ENCODE peak calls at places on chromosomes 3 and 15, in seven cellular contexts. One of them, this sample, is unnamed.

GRCh38 chr15:91050128-91050455 is 27.7 kb upstream of the VPS33B start:
- DNase-seq in heart left ventricle: no peak
- DNase-seq in left ventricle myocardium inferior: no peak
- DNase-seq in lung: no peak
- DNase-seq in suprapubic skin: no peak
- DNase-seq in CD8-positive, alpha-beta T cell: no peak
- DNase-seq in ovary: no peak
- DNase-seq in this sample: no peak

GRCh38 chr15:98815207-98815606 is 166.9 kb downstream of the IGF1R start:
- DNase-seq in heart left ventricle: no peak
- DNase-seq in left ventricle myocardium inferior: no peak
- DNase-seq in lung: no peak
- DNase-seq in suprapubic skin: no peak
- DNase-seq in CD8-positive, alpha-beta T cell: no peak
- DNase-seq in ovary: no peak
- DNase-seq in this sample: no peak

GRCh38 chr15:86919581-86919980 is 839.9 kb downstream of the AGBL1 start:
- DNase-seq in heart left ventricle: no peak
- DNase-seq in left ventricle myocardium inferior: no peak
- DNase-seq in lung: no peak
- DNase-seq in suprapubic skin: no peak
- DNase-seq in CD8-positive, alpha-beta T cell: no peak
- DNase-seq in ovary: no peak
- DNase-seq in this sample: no peak

GRCh38 chr15:90617171-90617570 is 87.4 kb downstream of the CRTC3 start:
- DNase-seq in heart left ventricle: no peak
- DNase-seq in left ventricle myocardium inferior: no peak
- DNase-seq in lung: no peak
- DNase-seq in suprapubic skin: no peak
- DNase-seq in CD8-positive, alpha-beta T cell: no peak
- DNase-seq in ovary: no peak
- DNase-seq in this sample: no peak

GRCh38 chr15:99537344-99537743 is 28.4 kb upstream of the MEF2A start:
- DNase-seq in heart left ventricle: peak; percentile 48
- DNase-seq in left ventricle myocardium inferior: peak; percentile 34
- DNase-seq in lung: no peak
- DNase-seq in suprapubic skin: no peak
- DNase-seq in CD8-positive, alpha-beta T cell: no peak
- DNase-seq in ovary: no peak
- DNase-seq in this sample: peak; percentile 23

GRCh38 chr3:78476076-78476475 is 1291.7 kb downstream of the ROBO1 start:
- DNase-seq in heart left ventricle: no peak
- DNase-seq in left ventricle myocardium inferior: no peak
- DNase-seq in lung: no peak
- DNase-seq in suprapubic skin: no peak
- DNase-seq in CD8-positive, alpha-beta T cell: no peak
- DNase-seq in ovary: no peak
- DNase-seq in this sample: no peak

GRCh38 chr3:136196064-136196400 is at the start of gene MSL2:
- DNase-seq in heart left ventricle: no peak
- DNase-seq in left ventricle myocardium inferior: peak; percentile 82
- DNase-seq in lung: no peak
- DNase-seq in suprapubic skin: no peak
- DNase-seq in CD8-positive, alpha-beta T cell: no peak
- DNase-seq in ovary: no peak
- DNase-seq in this sample: no peak

GRCh38 chr3:150248865-150249360 is 159.2 kb upstream of the TSC22D2 start:
- DNase-seq in heart left ventricle: no peak
- DNase-seq in left ventricle myocardium inferior: no peak
- DNase-seq in lung: no peak
- DNase-seq in suprapubic skin: no peak
- DNase-seq in CD8-positive, alpha-beta T cell: no peak
- DNase-seq in ovary: no peak
- DNase-seq in this sample: no peak

GRCh38 chr15:87817553-87817952 is 439.0 kb downstream of the NTRK3 start:
- DNase-seq in heart left ventricle: no peak
- DNase-seq in left ventricle myocardium inferior: no peak
- DNase-seq in lung: no peak
- DNase-seq in suprapubic skin: no peak
- DNase-seq in CD8-positive, alpha-beta T cell: no peak
- DNase-seq in ovary: no peak
- DNase-seq in this sample: no peak

GRCh38 chr3:78726545-78726944 is 1041.3 kb downstream of the ROBO1 start:
- DNase-seq in heart left ventricle: no peak
- DNase-seq in left ventricle myocardium inferior: no peak
- DNase-seq in lung: no peak
- DNase-seq in suprapubic skin: no peak
- DNase-seq in CD8-positive, alpha-beta T cell: no peak
- DNase-seq in ovary: no peak
- DNase-seq in this sample: no peak

GRCh38 chr3:177835008-177835407 is 637.7 kb upstream of the TBL1XR1 start:
- DNase-seq in heart left ventricle: no peak
- DNase-seq in left ventricle myocardium inferior: no peak
- DNase-seq in lung: no peak
- DNase-seq in suprapubic skin: no peak
- DNase-seq in CD8-positive, alpha-beta T cell: no peak
- DNase-seq in ovary: no peak
- DNase-seq in this sample: no peak

GRCh38 chr15:75666823-75667501 is 19.2 kb downstream of the SNX33 start:
- DNase-seq in heart left ventricle: peak; percentile 81
- DNase-seq in left ventricle myocardium inferior: peak; percentile 64
- DNase-seq in lung: peak; percentile 74
- DNase-seq in suprapubic skin: peak; percentile 93
- DNase-seq in CD8-positive, alpha-beta T cell: no peak
- DNase-seq in ovary: peak; percentile 49
- DNase-seq in this sample: peak; percentile 86

GRCh38 chr3:21662403-21662802 is 88.6 kb downstream of the ZNF385D start:
- DNase-seq in heart left ventricle: no peak
- DNase-seq in left ventricle myocardium inferior: no peak
- DNase-seq in lung: no peak
- DNase-seq in suprapubic skin: no peak
- DNase-seq in CD8-positive, alpha-beta T cell: no peak
- DNase-seq in ovary: no peak
- DNase-seq in this sample: no peak

GRCh38 chr15:101489236-101489632 is 273 bp downstream of the PCSK6 start:
- DNase-seq in heart left ventricle: no peak
- DNase-seq in left ventricle myocardium inferior: peak; percentile 60
- DNase-seq in lung: no peak
- DNase-seq in suprapubic skin: no peak
- DNase-seq in CD8-positive, alpha-beta T cell: no peak
- DNase-seq in ovary: peak; percentile 46
- DNase-seq in this sample: no peak

GRCh38 chr3:191338177-191338488 is 7.8 kb upstream of the UTS2B start:
- DNase-seq in heart left ventricle: no peak
- DNase-seq in left ventricle myocardium inferior: no peak
- DNase-seq in lung: no peak
- DNase-seq in suprapubic skin: no peak
- DNase-seq in CD8-positive, alpha-beta T cell: no peak
- DNase-seq in ovary: no peak
- DNase-seq in this sample: no peak

GRCh38 chr3:191336833-191337232 is 6.5 kb upstream of the UTS2B start:
- DNase-seq in heart left ventricle: no peak
- DNase-seq in left ventricle myocardium inferior: no peak
- DNase-seq in lung: no peak
- DNase-seq in suprapubic skin: no peak
- DNase-seq in CD8-positive, alpha-beta T cell: no peak
- DNase-seq in ovary: no peak
- DNase-seq in this sample: no peak

GRCh38 chr3:191331443-191331842 is 1.1 kb upstream of the UTS2B start:
- DNase-seq in heart left ventricle: no peak
- DNase-seq in left ventricle myocardium inferior: no peak
- DNase-seq in lung: no peak
- DNase-seq in suprapubic skin: no peak
- DNase-seq in CD8-positive, alpha-beta T cell: no peak
- DNase-seq in ovary: no peak
- DNase-seq in this sample: no peak

GRCh38 chr3:191333481-191333880 is 3.2 kb upstream of the UTS2B start:
- DNase-seq in heart left ventricle: no peak
- DNase-seq in left ventricle myocardium inferior: no peak
- DNase-seq in lung: no peak
- DNase-seq in suprapubic skin: no peak
- DNase-seq in CD8-positive, alpha-beta T cell: no peak
- DNase-seq in ovary: no peak
- DNase-seq in this sample: no peak

GRCh38 chr3:191334359-191334893 is 4.1 kb upstream of the UTS2B start:
- DNase-seq in heart left ventricle: no peak
- DNase-seq in left ventricle myocardium inferior: no peak
- DNase-seq in lung: no peak
- DNase-seq in suprapubic skin: no peak
- DNase-seq in CD8-positive, alpha-beta T cell: no peak
- DNase-seq in ovary: no peak
- DNase-seq in this sample: no peak
- H3K4me1 ChIP-seq in heart left ventricle: peaks cover 5% of the 10 kb centered on the region
- H3K4me1 ChIP-seq in left ventricle myocardium inferior: peaks cover 96% of the 10 kb centered on the region
- H3K4me1 ChIP-seq in lung: no peaks in the 10 kb centered on the region
- H3K4me1 ChIP-seq in suprapubic skin: peaks cover 45% of the 10 kb centered on the region
- H3K4me1 ChIP-seq in CD8-positive, alpha-beta T cell: no peaks in the 10 kb centered on the region
- H3K4me1 ChIP-seq in ovary: peaks cover 1% of the 10 kb centered on the region
- H3K4me1 ChIP-seq in this sample: peaks cover 86% of the 10 kb centered on the region

GRCh38 chr3:168095611-168096209 is at the start of gene GOLIM4:
- DNase-seq in heart left ventricle: peak; percentile 97
- DNase-seq in left ventricle myocardium inferior: peak; percentile 96
- DNase-seq in lung: peak; percentile 95
- DNase-seq in suprapubic skin: peak; percentile 97
- DNase-seq in CD8-positive, alpha-beta T cell: peak; percentile 35
- DNase-seq in ovary: peak; percentile 91
- DNase-seq in this sample: peak; percentile 96
- TF ChIP-seq CTCF in heart left ventricle: no peak
- TF ChIP-seq CTCF in left ventricle myocardium inferior: peak; percentile 7
- TF ChIP-seq CTCF in lung: no peak
- TF ChIP-seq CTCF in suprapubic skin: no peak
- TF ChIP-seq CTCF in CD8-positive, alpha-beta T cell: no peak
- TF ChIP-seq CTCF in ovary: no peak
- TF ChIP-seq CTCF in this sample: no peak

GRCh38 chr3:155244699-155245098 is 48.8 kb downstream of the STRIT1 start:
- DNase-seq in heart left ventricle: no peak
- DNase-seq in left ventricle myocardium inferior: no peak
- DNase-seq in lung: no peak
- DNase-seq in suprapubic skin: no peak
- DNase-seq in CD8-positive, alpha-beta T cell: no peak
- DNase-seq in ovary: no peak
- DNase-seq in this sample: no peak
- H3K4me1 ChIP-seq in heart left ventricle: no peaks in the 10 kb centered on the region
- H3K4me1 ChIP-seq in left ventricle myocardium inferior: no peaks in the 10 kb centered on the region
- H3K4me1 ChIP-seq in lung: no peaks in the 10 kb centered on the region
- H3K4me1 ChIP-seq in suprapubic skin: no peaks in the 10 kb centered on the region
- H3K4me1 ChIP-seq in CD8-positive, alpha-beta T cell: no peaks in the 10 kb centered on the region
- H3K4me1 ChIP-seq in ovary: no peaks in the 10 kb centered on the region
- H3K4me1 ChIP-seq in this sample: no peaks in the 10 kb centered on the region

DNA sequence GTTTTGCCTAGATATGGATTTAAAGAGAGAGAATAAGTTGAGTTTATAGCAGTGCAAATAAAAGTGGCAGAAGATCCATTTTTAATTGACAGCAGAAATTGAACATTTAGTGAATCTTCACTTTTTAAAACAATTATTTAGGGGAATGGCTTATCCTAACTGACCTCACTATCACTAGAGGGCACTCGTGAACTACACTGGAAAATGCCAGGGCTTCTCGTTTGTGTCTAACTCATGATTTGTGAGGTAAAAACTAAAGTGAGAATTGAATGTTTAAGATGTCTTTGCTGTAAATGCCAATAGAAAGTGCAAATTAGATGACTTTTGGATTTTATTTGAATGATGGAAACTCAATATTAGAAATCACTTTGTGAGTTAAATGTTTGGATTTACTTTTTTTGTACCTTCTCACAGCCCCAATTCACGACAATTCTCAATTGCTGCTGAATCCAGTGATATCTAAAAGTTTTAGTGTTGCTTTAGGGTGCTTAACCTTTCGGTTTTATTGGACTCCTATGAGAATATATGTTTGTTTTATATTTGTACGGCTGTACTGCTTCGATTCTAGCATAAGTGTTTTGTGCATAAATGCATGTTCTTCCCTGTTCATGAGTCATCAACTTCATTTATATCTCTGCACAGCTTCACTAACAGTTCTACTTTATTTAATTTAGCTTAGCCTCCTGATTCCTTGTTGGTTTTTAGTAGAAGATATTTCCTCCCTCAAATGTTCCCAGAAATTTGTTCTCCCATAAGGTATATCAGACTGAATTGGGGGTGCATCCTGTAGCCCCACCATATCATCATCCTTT is 462.1 kb downstream of the MFSD1 start:
- DNase-seq in heart left ventricle: peak; percentile 11
- DNase-seq in left ventricle myocardium inferior: no peak
- DNase-seq in lung: no peak
- DNase-seq in suprapubic skin: no peak
- DNase-seq in CD8-positive, alpha-beta T cell: no peak
- DNase-seq in ovary: no peak
- DNase-seq in this sample: no peak
- TF ChIP-seq CTCF in heart left ventricle: peak; percentile 73
- TF ChIP-seq CTCF in left ventricle myocardium inferior: peak; percentile 80
- TF ChIP-seq CTCF in lung: peak; percentile 27
- TF ChIP-seq CTCF in suprapubic skin: peak; percentile 21
- TF ChIP-seq CTCF in CD8-positive, alpha-beta T cell: no peak
- TF ChIP-seq CTCF in ovary: no peak
- TF ChIP-seq CTCF in this sample: peak; percentile 32

GRCh38 chr3:70186221-70186620 is 126.2 kb downstream of the MDFIC2 start:
- DNase-seq in heart left ventricle: no peak
- DNase-seq in left ventricle myocardium inferior: no peak
- DNase-seq in lung: no peak
- DNase-seq in suprapubic skin: no peak
- DNase-seq in CD8-positive, alpha-beta T cell: no peak
- DNase-seq in ovary: no peak
- DNase-seq in this sample: no peak
- H3K4me1 ChIP-seq in heart left ventricle: no peaks in the 10 kb centered on the region
- H3K4me1 ChIP-seq in left ventricle myocardium inferior: no peaks in the 10 kb centered on the region
- H3K4me1 ChIP-seq in lung: no peaks in the 10 kb centered on the region
- H3K4me1 ChIP-seq in suprapubic skin: no peaks in the 10 kb centered on the region
- H3K4me1 ChIP-seq in CD8-positive, alpha-beta T cell: no peaks in the 10 kb centered on the region
- H3K4me1 ChIP-seq in ovary: no peaks in the 10 kb centered on the region
- H3K4me1 ChIP-seq in this sample: no peaks in the 10 kb centered on the region

GRCh38 chr15:27850050-27850449 is 249.1 kb downstream of the OCA2 start:
- DNase-seq in heart left ventricle: no peak
- DNase-seq in left ventricle myocardium inferior: no peak
- DNase-seq in lung: peak; percentile 18
- DNase-seq in suprapubic skin: no peak
- DNase-seq in CD8-positive, alpha-beta T cell: no peak
- DNase-seq in ovary: no peak
- DNase-seq in this sample: no peak
- TF ChIP-seq CTCF in heart left ventricle: no peak
- TF ChIP-seq CTCF in left ventricle myocardium inferior: no peak
- TF ChIP-seq CTCF in lung: no peak
- TF ChIP-seq CTCF in suprapubic skin: no peak
- TF ChIP-seq CTCF in CD8-positive, alpha-beta T cell: no peak
- TF ChIP-seq CTCF in ovary: no peak
- TF ChIP-seq CTCF in this sample: no peak